ENCODE peak calls at places on chromosomes 2 and 18, in six cellular contexts. R is ureter, D is head of caudate nucleus, Y is AG04450, S is ACHN, M is iris pigment epithelial cell. P is an unnamed sample.

GRCh38 chr18:22040527-22040926 is 128.9 kb upstream of the GATA6 start:
- DNase-seq in D (no peak), M (no peak), S (no peak), R (no peak), Y (no peak), P (no peak)

GRCh38 chr2:65081232-65081685 is 25.0 kb downstream of the CEP68 start:
- DNase-seq in D (no peak), Y (no peak), M (no peak), S (no peak), R (no peak), P (no peak)

GRCh38 chr2:210476194-210477128 is at the start of gene LANCL1:
- DNase-seq in M (peak; percentile 84), R (peak; percentile 93), Y (peak; percentile 61), S (peak; percentile 94), D (peak; percentile 97), P (peak; percentile 86)

GRCh38 chr2:148876190-148876588 is 1.2 kb downstream of the KIF5C start:
- DNase-seq in M (no peak), S (no peak), Y (no peak), R (no peak), D (peak; percentile 37), P (no peak)

GRCh38 chr18:45386256-45386655 is 229.0 kb upstream of the SLC14A2 start:
- DNase-seq in Y (no peak), R (no peak), M (peak; percentile 6), D (peak; percentile 24), S (peak; percentile 40), P (peak; percentile 48)

GRCh38 chr2:226446406-226447001 is 353.1 kb downstream of the IRS1 start:
- DNase-seq in Y (no peak), D (no peak), R (no peak), S (no peak), M (peak; percentile 87), P (peak; percentile 87)

GRCh38 chr2:238895901-238896600 is 48.2 kb downstream of the TWIST2 start:
- DNase-seq in S (peak; percentile 87), M (peak; percentile 57), R (peak; percentile 77), Y (peak; percentile 56), D (no peak), P (no peak)

GRCh38 chr2:171225302-171225980 is 64.7 kb upstream of the TLK1 start:
- DNase-seq in S (peak; percentile 97), M (peak; percentile 91), Y (peak; percentile 79), D (no peak), R (no peak), P (peak; percentile 63)

P was measured in A673.